ENCODE peak calls at places on chromosomes 1 and 21, in six cellular contexts. A is K562, B is T-helper 9 cell, U is hippocampal formation, N is T-cell, C is Daoy. D is an unnamed sample.
A peak's percentile ranks its signal among the peaks of the same experiment; 100 is the strongest.

GRCh38 chr1:213985181-213986019 is 2.4 kb upstream of the PROX1 start:
- DNase-seq in A (no peak), B (no peak), U (no peak), N (no peak), C (no peak), D (peak; percentile 31)

GRCh38 chr1:30272288-30273020 is 450.9 kb downstream of the MATN1 start:
- DNase-seq in A (no peak), B (no peak), U (no peak), N (no peak), C (no peak), D (no peak)

GRCh38 chr1:226625832-226626576 is 77.4 kb downstream of the STUM start:
- DNase-seq in A (no peak), B (no peak), U (no peak), N (no peak), C (no peak), D (no peak)

GRCh38 chr1:15282810-15283474 is 35.9 kb downstream of the FHAD1 start:
- DNase-seq in A (no peak), B (no peak), U (no peak), N (no peak), C (no peak), D (peak; percentile 59)

GRCh38 chr1:2982615-2983318 is 38.5 kb upstream of the ACTRT2 start:
- DNase-seq in A (no peak), B (no peak), U (peak; percentile 11), N (no peak), C (no peak), D (peak; percentile 16)

GRCh38 chr1:38585038-38585420 is 274.5 kb downstream of the RRAGC start:
- DNase-seq in A (no peak), B (no peak), U (no peak), N (no peak), C (no peak), D (no peak)

GRCh38 chr1:204154525-204155255 is 2.8 kb upstream of the ETNK2 start:
- DNase-seq in A (no peak), B (no peak), U (no peak), N (no peak), C (no peak), D (no peak)

GRCh38 chr21:28253971-28254370 is 738.7 kb downstream of the LTN1 start:
- DNase-seq in A (no peak), B (no peak), U (no peak), N (no peak), C (no peak), D (no peak)

GRCh38 chr21:34122047-34122446 is 48.7 kb downstream of the MRPS6 start:
- DNase-seq in A (no peak), B (no peak), U (no peak), N (no peak), C (no peak), D (no peak)

GRCh38 chr1:32769524-32770220 is 47.5 kb downstream of the YARS1 start:
- DNase-seq in A (peak; percentile 45), B (no peak), U (no peak), N (no peak), C (peak; percentile 82), D (no peak)

GRCh38 chr21:31337991-31338891 is 5.8 kb downstream of the TIAM1 start:
- DNase-seq in A (no peak), B (no peak), U (no peak), N (no peak), C (no peak), D (peak; percentile 56)

GRCh38 chr1:153629343-153629665 is 1.1 kb downstream of the S100A1 start:
- DNase-seq in A (no peak), B (no peak), U (no peak), N (no peak), C (no peak), D (no peak)

GRCh38 chr1:27357281-27358037 is 9.3 kb downstream of the MAP3K6 start:
- DNase-seq in A (peak; percentile 85), B (peak; percentile 72), U (no peak), N (peak; percentile 82), C (peak; percentile 70), D (peak; percentile 84)

GRCh38 chr1:119918301-119918700 is 22.0 kb upstream of the ADAM30 start:
- DNase-seq in A (no peak), B (no peak), U (no peak), N (no peak), C (no peak), D (no peak)

GRCh38 chr1:94926915-94927404 is at the start of gene CNN3:
- DNase-seq in A (peak; percentile 17), B (peak; percentile 27), U (peak; percentile 90), N (peak; percentile 60), C (peak; percentile 99), D (peak; percentile 99)

GRCh38 chr1:152580433-152580832 is at the start of gene LCE3D:
- DNase-seq in A (no peak), B (no peak), U (no peak), N (no peak), C (no peak), D (no peak)

GRCh38 chr1:22978299-22978698 is 5.6 kb upstream of the LACTBL1 start:
- DNase-seq in A (no peak), B (no peak), U (no peak), N (no peak), C (peak; percentile 49), D (peak; percentile 26)

GRCh38 chr1:151593651-151594625 is 17.9 kb upstream of the SNX27 start:
- DNase-seq in A (peak; percentile 83), B (peak; percentile 83), U (peak; percentile 16), N (peak; percentile 81), C (peak; percentile 71), D (peak; percentile 71)

GRCh38 chr1:108079550-108079949 is 114.6 kb upstream of the VAV3 start:
- DNase-seq in A (peak; percentile 93), B (no peak), U (no peak), N (peak; percentile 68), C (no peak), D (no peak)